ENCODE peak calls at places on chromosome 13, in seven cellular contexts. N is stimulated activated CD8-positive, alpha-beta memory T cell treated with anti-CD3 and anti-CD28 coated beads, Interleukin-4, amount 100 ng/mL, for 48 hours; M is AG09319; I is adrenal gland; E is PC-3; K is uterus; G is BE2C. T is an unnamed sample.
A peak's percentile ranks its signal among the peaks of the same experiment; 100 is the strongest.

GRCh38 chr13:112892759-112893569 is 76.0 kb upstream of the MCF2L start:
- DNase-seq in N (no peak), M (no peak), K (no peak), G (no peak), E (no peak), I (no peak), T (no peak)

GRCh38 chr13:31172001-31172400 is 10.3 kb upstream of the HSPH1 start:
- DNase-seq in M (no peak), G (no peak), I (no peak), N (no peak), K (no peak), E (peak; percentile 65), T (no peak)

GRCh38 chr13:29465741-29466293 is 129.7 kb downstream of the SLC7A1 start:
- DNase-seq in E (peak; percentile 28), G (peak; percentile 49), K (peak; percentile 51), M (no peak), I (no peak), N (no peak), T (no peak)

GRCh38 chr13:106096661-106097092 is 438.8 kb downstream of the EFNB2 start:
- DNase-seq in M (no peak), E (peak; percentile 90), G (no peak), N (no peak), K (no peak), I (no peak), T (no peak)

GRCh38 chr13:108352599-108352998 is 83.1 kb downstream of the TNFSF13B start:
- DNase-seq in I (no peak), E (no peak), N (no peak), G (no peak), K (no peak), M (no peak), T (no peak)

GRCh38 chr13:98606296-98606695 is 29.4 kb upstream of the STK24 start:
- DNase-seq in M (no peak), K (no peak), E (no peak), G (no peak), I (no peak), N (no peak), T (no peak)

GRCh38 chr13:24619302-24619701 is 60.9 kb upstream of the ATP12A start:
- DNase-seq in G (no peak), E (no peak), N (no peak), K (no peak), M (no peak), I (no peak), T (no peak)

GRCh38 chr13:60431108-60431700 is 34.2 kb downstream of the TDRD3 start:
- DNase-seq in I (no peak), G (no peak), N (no peak), M (peak; percentile 40), K (no peak), E (peak; percentile 61), T (peak; percentile 87)

GRCh38 chr13:41827507-41828213 is 133.2 kb downstream of the VWA8 start:
- DNase-seq in M (peak; percentile 50), G (no peak), N (no peak), E (peak; percentile 88), I (peak; percentile 78), K (no peak), T (peak; percentile 52)